ENCODE peak calls at places on chromosomes 5 and 9, in seven cellular contexts. V, J, G, D, S, A and F are unnamed samples.

GRCh38 chr5:168552146-168552545 is 23.0 kb downstream of the FBLL1 start:
- DNase-seq in V (peak), J (no peak), G (no peak), D (peak), S (peak), A (no peak), F (no peak)

GRCh38 chr9:71072587-71072986 is 48.8 kb downstream of the TRPM3 start:
- DNase-seq in V (peak), J (no peak), G (no peak), D (no peak), S (no peak), A (no peak), F (no peak)

GRCh38 chr9:82805027-82805426 is 257.9 kb downstream of the RASEF start:
- DNase-seq in V (no peak), J (no peak), G (no peak), D (no peak), S (no peak), A (no peak), F (no peak)

GRCh38 chr9:92764988-92765936 is 629 bp upstream of the BICD2 start:
- DNase-seq in V (peak), J (peak), G (peak), D (peak), S (peak), A (peak), F (peak)

GRCh38 chr9:124593080-124594058 is 86.2 kb upstream of the NR5A1 start:
- DNase-seq in V (peak), J (no peak), G (no peak), D (peak), S (no peak), A (no peak), F (no peak)

GRCh38 chr5:170081616-170082015 is 24.1 kb upstream of the FOXI1 start:
- DNase-seq in V (no peak), J (no peak), G (no peak), D (no peak), S (no peak), A (no peak), F (no peak)

GRCh38 chr5:170617519-170618218 is 113.8 kb downstream of the KCNIP1 start:
- DNase-seq in V (no peak), J (no peak), G (no peak), D (no peak), S (no peak), A (no peak), F (no peak)

GRCh38 chr5:149586708-149587318 is 5.5 kb downstream of the ARHGEF37 start:
- DNase-seq in V (no peak), J (no peak), G (no peak), D (no peak), S (no peak), A (no peak), F (no peak)

GRCh38 chr5:1743061-1743768 is 56.4 kb downstream of the MRPL36 start:
- DNase-seq in V (no peak), J (no peak), G (no peak), D (no peak), S (no peak), A (no peak), F (no peak)

GRCh38 chr5:95816803-95817202 is 5.7 kb downstream of the GLRX start:
- DNase-seq in V (no peak), J (no peak), G (no peak), D (no peak), S (no peak), A (no peak), F (no peak)

GRCh38 chr5:114458726-114459125 is 96.9 kb downstream of the KCNN2 start:
- DNase-seq in V (no peak), J (no peak), G (no peak), D (no peak), S (no peak), A (no peak), F (no peak)

GRCh38 chr9:137303031-137303892 is 1.2 kb upstream of the NRARP start:
- DNase-seq in V (no peak), J (no peak), G (no peak), D (no peak), S (peak), A (no peak), F (no peak)

GRCh38 chr5:1086871-1087270 is 25.0 kb downstream of the SLC12A7 start:
- DNase-seq in V (no peak), J (no peak), G (no peak), D (no peak), S (no peak), A (no peak), F (no peak)

GRCh38 chr5:120443607-120444006 is 20.5 kb upstream of the PRR16 start:
- DNase-seq in V (no peak), J (no peak), G (no peak), D (no peak), S (no peak), A (no peak), F (no peak)

GRCh38 chr5:167819406-167819805 is 472.0 kb upstream of the WWC1 start:
- DNase-seq in V (no peak), J (no peak), G (no peak), D (no peak), S (no peak), A (no peak), F (no peak)

GRCh38 chr5:168653611-168654010 is 74.4 kb upstream of the PANK3 start:
- DNase-seq in V (no peak), J (no peak), G (no peak), D (no peak), S (no peak), A (no peak), F (no peak)

GRCh38 chr9:89523948-89524347 is 26.0 kb upstream of the SEMA4D start:
- DNase-seq in V (no peak), J (no peak), G (no peak), D (no peak), S (no peak), A (no peak), F (no peak)

GRCh38 chr5:9112520-9113291 is 433.2 kb downstream of the SEMA5A start:
- DNase-seq in V (peak), J (no peak), G (no peak), D (peak), S (no peak), A (no peak), F (no peak)

GRCh38 chr5:161399996-161400562 is 146.4 kb downstream of the GABRB2 start:
- DNase-seq in V (no peak), J (no peak), G (no peak), D (no peak), S (peak), A (no peak), F (no peak)

GRCh38 chr5:150296496-150296895 is 6.2 kb downstream of the ARSI start:
- DNase-seq in V (no peak), J (no peak), G (no peak), D (no peak), S (no peak), A (no peak), F (no peak)

GRCh38 chr5:79109527-79110492 is 1.8 kb upstream of the BHMT start:
- DNase-seq in V (no peak), J (no peak), G (peak), D (no peak), S (no peak), A (no peak), F (no peak)

GRCh38 chr5:57492632-57493031 is 10.0 kb upstream of the ACTBL2 start:
- DNase-seq in V (no peak), J (no peak), G (no peak), D (no peak), S (no peak), A (no peak), F (no peak)

GRCh38 chr9:104860280-104860679 is 67.7 kb downstream of the ABCA1 start:
- DNase-seq in V (peak), J (no peak), G (no peak), D (no peak), S (no peak), A (no peak), F (peak)

GRCh38 chr9:115786321-115786720 is 367.3 kb upstream of the PAPPA start:
- DNase-seq in V (peak), J (no peak), G (no peak), D (no peak), S (no peak), A (no peak), F (no peak)

GRCh38 chr5:180289966-180290365 is 1.9 kb downstream of the MAPK9 start:
- DNase-seq in V (no peak), J (no peak), G (no peak), D (no peak), S (no peak), A (no peak), F (no peak)

GRCh38 chr9:129570450-129571297 is 50.2 kb downstream of the C9orf50 start:
- DNase-seq in V (peak), J (peak), G (no peak), D (peak), S (peak), A (no peak), F (no peak)

GRCh38 chr5:9197881-9198260 is 348.0 kb downstream of the SEMA5A start:
- DNase-seq in V (no peak), J (no peak), G (no peak), D (no peak), S (no peak), A (no peak), F (no peak)

GRCh38 chr9:36530224-36530623 is 42.5 kb upstream of the MELK start:
- DNase-seq in V (no peak), J (no peak), G (no peak), D (no peak), S (no peak), A (no peak), F (no peak)

GRCh38 chr5:171601266-171601881 is 181.9 kb downstream of the FGF18 start:
- DNase-seq in V (no peak), J (no peak), G (no peak), D (no peak), S (no peak), A (no peak), F (no peak)

GRCh38 chr5:124301850-124302249 is 444.6 kb downstream of the ZNF608 start:
- DNase-seq in V (no peak), J (no peak), G (no peak), D (peak), S (no peak), A (no peak), F (no peak)

GRCh38 chr5:139638736-139639618 is 9.2 kb upstream of the CXXC5 start:
- DNase-seq in V (no peak), J (no peak), G (no peak), D (no peak), S (peak), A (no peak), F (no peak)

GRCh38 chr5:142935014-142935413 is 164.8 kb downstream of the ARHGAP26 start:
- DNase-seq in V (no peak), J (no peak), G (no peak), D (no peak), S (no peak), A (no peak), F (no peak)

GRCh38 chr5:96927008-96927407 is 8.9 kb upstream of the LNPEP start:
- DNase-seq in V (peak), J (no peak), G (no peak), D (no peak), S (no peak), A (no peak), F (no peak)

GRCh38 chr9:91606255-91606995 is 182.8 kb upstream of the NFIL3 start:
- DNase-seq in V (no peak), J (no peak), G (no peak), D (no peak), S (no peak), A (no peak), F (no peak)

GRCh38 chr5:60744682-60745081 is 44.7 kb upstream of the DEPDC1B start:
- DNase-seq in V (no peak), J (no peak), G (no peak), D (no peak), S (no peak), A (no peak), F (no peak)

GRCh38 chr5:82072138-82072537 is 100.3 kb downstream of the ATG10 start:
- DNase-seq in V (no peak), J (no peak), G (no peak), D (no peak), S (no peak), A (no peak), F (no peak)